ENCODE peak calls at places on chromosomes 13 and 19, in six cellular contexts. B is breast epithelium; L is SJSA1; D is NCI-H146; H is CD4-positive, alpha-beta T cell; R is AG04450. K is an unnamed sample.

GRCh38 chr13:98181106-98181815 is 4.2 kb upstream of the RNF113B start:
- DNase-seq in B (no peak), H (no peak), L (no peak), D (no peak), R (no peak), K (no peak)

GRCh38 chr13:31073859-31074718 is 87.6 kb downstream of the HSPH1 start:
- DNase-seq in D (no peak), H (no peak), L (no peak), B (no peak), R (no peak), K (no peak)

GRCh38 chr19:9128171-9128570 is 1.4 kb upstream of the OR7G3 start:
- DNase-seq in B (no peak), H (no peak), D (no peak), L (no peak), R (no peak), K (no peak)

GRCh38 chr13:76803831-76804230 is 82.4 kb downstream of the KCTD12 start:
- DNase-seq in R (no peak), B (no peak), D (no peak), L (no peak), H (no peak), K (no peak)

GRCh38 chr19:58536852-58537798 is 6.7 kb upstream of the TRIM28 start:
- DNase-seq in D (no peak), B (no peak), L (no peak), H (no peak), R (no peak), K (no peak)

GRCh38 chr19:46731584-46731983 is 14.3 kb upstream of the FKRP start:
- DNase-seq in R (no peak), L (no peak), B (no peak), H (no peak), D (no peak), K (no peak)

GRCh38 chr13:111228262-111229144 is 91.9 kb upstream of the TEX29 start:
- DNase-seq in L (no peak), D (no peak), B (no peak), H (no peak), R (no peak), K (peak)

GRCh38 chr13:113532156-113532806 is 41.8 kb upstream of the DCUN1D2 start:
- DNase-seq in H (no peak), B (peak), L (peak), R (no peak), D (no peak), K (no peak)

K was measured in body of pancreas.